ENCODE peak calls at places on chromosomes 4 and X, in six cellular contexts. P, I, K, L, B and H are unnamed samples. For H3K4me1, the result is how much of the 10 kb centered on the place peaks cover.

GRCh38 chr4:69194166-69194565 is 20.4 kb downstream of the UGT2B11 start:
- DNase-seq in L (no peak), I (no peak), P (no peak), K (peak), B (no peak), H (no peak)

GRCh38 chr4:33052241-33052640 is 2332.1 kb downstream of the PCDH7 start:
- DNase-seq in I (no peak), P (no peak), L (no peak), B (no peak), K (no peak), H (no peak)

GRCh38 chr4:119632216-119632615 is 3.6 kb upstream of the PDE5A start:
- DNase-seq in L (no peak), K (no peak), P (no peak), I (no peak), B (no peak), H (no peak)

GRCh38 chr4:158856852-158857251 is 88.0 kb downstream of the FNIP2 start:
- DNase-seq in L (no peak), K (peak), I (peak), P (peak), B (no peak), H (no peak)

GRCh38 chrX:115591856-115592842 is 31.2 kb downstream of the PLS3 start:
- DNase-seq in L (no peak), I (no peak), P (no peak), B (no peak), K (no peak), H (no peak)

GRCh38 chrX:574355-574754 is 56.2 kb upstream of the SHOX start:
- DNase-seq in L (no peak), B (no peak), K (no peak), I (no peak), P (no peak), H (no peak)

GRCh38 chr4:148800943-148801342 is 358.7 kb upstream of the NR3C2 start:
- DNase-seq in P (no peak), K (no peak), B (no peak), I (no peak), L (no peak), H (no peak)

GRCh38 chrX:9913041-9913440 is 54.1 kb upstream of the CLDN34 start:
- DNase-seq in K (no peak), P (no peak), L (no peak), I (no peak), B (no peak), H (no peak)

GRCh38 chr4:36256398-36256828 is 12.1 kb upstream of the ARAP2 start:
- DNase-seq in K (no peak), B (no peak), L (peak), I (no peak), P (no peak), H (no peak)

GRCh38 chr4:124640037-124640730 is 72.3 kb downstream of the ANKRD50 start:
- DNase-seq in P (no peak), K (no peak), I (peak), B (no peak), L (no peak), H (no peak)

GRCh38 chr4:185566425-185566824 is 31.1 kb upstream of the PDLIM3 start:
- DNase-seq in I (no peak), K (no peak), P (no peak), L (no peak), B (no peak), H (no peak)

GRCh38 chrX:71493111-71493613 is 39.7 kb upstream of the OGT start:
- DNase-seq in P (no peak), I (no peak), L (no peak), K (peak), B (no peak), H (no peak)

GRCh38 chrX:46757593-46757992 is 1.3 kb downstream of the SLC9A7 start:
- DNase-seq in K (no peak), P (no peak), L (no peak), B (no peak), I (no peak), H (no peak)

GRCh38 chr4:174217273-174218126 is 66.0 kb downstream of the FBXO8 start:
- DNase-seq in I (no peak), L (no peak), P (peak), B (peak), K (no peak), H (no peak)

GRCh38 chr4:182576609-182577289 is 333.5 kb downstream of the TENM3 start:
- DNase-seq in B (no peak), P (no peak), K (no peak), L (no peak), I (no peak), H (no peak)

GRCh38 chr4:84324850-84325249 is 174.2 kb downstream of the NKX6-1 start:
- DNase-seq in B (no peak), I (no peak), P (peak), L (no peak), K (no peak), H (no peak)

GRCh38 chr4:100722866-100723459 is 205.1 kb upstream of the EMCN start:
- DNase-seq in K (no peak), I (no peak), L (no peak), P (no peak), B (no peak), H (no peak)

GRCh38 chr4:144666539-144667175 is 20.7 kb downstream of the HHIP start:
- DNase-seq in I (peak), K (no peak), L (no peak), B (no peak), P (no peak), H (no peak)

GRCh38 chr4:80206541-80207171 is 9.4 kb downstream of the PRDM8 start:
- DNase-seq in B (peak), P (no peak), I (no peak), L (no peak), K (no peak), H (no peak)

GRCh38 chr4:4269856-4270255 is 20.1 kb downstream of the LYAR start:
- DNase-seq in L (no peak), P (no peak), I (no peak), B (no peak), K (no peak), H (no peak)

GRCh38 chrX:37958493-37959211 is 47.7 kb upstream of the SYTL5 start:
- DNase-seq in P (no peak), B (no peak), I (no peak), K (peak), L (no peak), H (no peak)

GRCh38 chr4:107348188-107348872 is 312.2 kb upstream of the DKK2 start:
- DNase-seq in L (no peak), I (no peak), B (no peak), K (no peak), P (no peak), H (no peak)

GRCh38 chr4:88177981-88178632 is 19.7 kb upstream of the ABCG2 start:
- DNase-seq in L (no peak), I (peak), B (peak), P (no peak), K (peak), H (peak)

GRCh38 chr4:38387348-38387747 is 276.7 kb upstream of the KLF3 start:
- DNase-seq in K (peak), I (no peak), B (no peak), P (peak), L (no peak), H (no peak)

GRCh38 chr4:54930226-54930625 is 195.2 kb downstream of the KDR start:
- DNase-seq in P (no peak), L (no peak), I (no peak), B (no peak), K (no peak), H (no peak)

GRCh38 chr4:37892641-37893040 is 1.8 kb downstream of the TBC1D1 start:
- DNase-seq in I (no peak), B (no peak), L (peak), K (no peak), P (no peak), H (no peak)

GRCh38 chr4:143341186-143341755 is 4.6 kb downstream of the GAB1 start:
- DNase-seq in P (no peak), B (no peak), I (no peak), L (no peak), K (no peak), H (no peak)

GRCh38 chr4:165332502-165332901 is 5.0 kb downstream of the MSMO1 start:
- DNase-seq in I (no peak), L (no peak), P (no peak), B (no peak), K (no peak), H (no peak)

GRCh38 chrX:132497432-132497831 is 8.6 kb upstream of the MBNL3 start:
- DNase-seq in I (no peak), L (no peak), B (no peak), K (no peak), P (no peak), H (no peak)

GRCh38 chr4:128604840-128605239 is 204.7 kb upstream of the JADE1 start:
- DNase-seq in B (no peak), K (no peak), P (no peak), I (no peak), L (no peak), H (no peak)

GRCh38 chrX:112687189-112687691 is 7.5 kb upstream of the LHFPL1 start:
- DNase-seq in K (no peak), I (no peak), L (no peak), P (no peak), B (no peak), H (no peak)

GRCh38 chr4:170374770-170375169 is 285.0 kb upstream of the AADAT start:
- DNase-seq in P (peak), L (no peak), K (peak), B (peak), I (peak), H (peak)

GRCh38 chrX:79270401-79270800 is 96.7 kb downstream of the ITM2A start:
- DNase-seq in B (peak), K (no peak), P (no peak), L (peak), I (no peak), H (peak)

GRCh38 chrX:22629105-22629725 is 356.5 kb downstream of the CBLL2 start:
- DNase-seq in P (no peak), B (no peak), L (no peak), K (no peak), I (no peak), H (no peak)

GRCh38 chr4:118353452-118353851 is 649 bp upstream of the PRSS12 start:
- DNase-seq in I (no peak), L (no peak), B (no peak), P (peak), K (no peak), H (no peak)

GRCh38 chr4:155005395-155006087 is 202.9 kb upstream of the NPY2R start:
- DNase-seq in L (no peak), K (no peak), P (no peak), B (no peak), I (peak), H (no peak)

GRCh38 chr4:4247711-4248035 is 350 bp downstream of the TMEM128 start:
- DNase-seq in L (no peak), I (no peak), K (no peak), P (no peak), B (no peak), H (no peak)

GRCh38 chrX:48498374-48498809 is 10.4 kb upstream of the PORCN start:
- DNase-seq in K (no peak), B (no peak), P (no peak), L (no peak), I (no peak), H (no peak)

GRCh38 chr4:88865466-88865865 is 167.8 kb upstream of the NAP1L5 start:
- DNase-seq in K (no peak), B (no peak), P (no peak), I (no peak), L (no peak), H (no peak)

DNA sequence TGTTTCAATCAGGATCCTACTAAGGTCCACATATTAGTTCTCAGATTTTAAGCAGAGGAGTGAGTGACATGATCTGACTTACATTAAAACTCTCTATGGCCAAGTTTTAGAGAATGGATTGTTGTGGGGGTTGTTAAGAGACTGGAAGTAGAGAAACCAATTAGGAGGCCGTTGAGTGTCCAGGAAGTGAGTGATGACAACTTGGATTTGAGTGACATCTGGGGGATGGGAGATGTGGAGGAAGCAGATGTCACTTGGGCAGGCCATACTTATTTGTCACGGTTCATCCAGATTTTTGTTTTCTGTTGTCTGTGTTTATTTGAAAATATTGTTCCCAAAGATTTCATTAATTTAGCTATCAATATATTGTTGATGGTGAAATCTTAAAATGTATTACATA is 28.3 kb downstream of the ADD1 start:
- DNase-seq in B (no peak), I (no peak), P (no peak), K (no peak), L (no peak), H (no peak)
- H3K4me1 ChIP-seq in B (under half), I (under half), P (under half), K (half or more), L (under half), H (under half)

GRCh38 chr4:175850240-175850639 is 38.2 kb upstream of the GPM6A start:
- DNase-seq in K (no peak), I (no peak), P (no peak), L (no peak), B (no peak), H (no peak)
- H3K9ac ChIP-seq in K (no peak), I (no peak), P (no peak), L (no peak), B (no peak), H (no peak)

DNA sequence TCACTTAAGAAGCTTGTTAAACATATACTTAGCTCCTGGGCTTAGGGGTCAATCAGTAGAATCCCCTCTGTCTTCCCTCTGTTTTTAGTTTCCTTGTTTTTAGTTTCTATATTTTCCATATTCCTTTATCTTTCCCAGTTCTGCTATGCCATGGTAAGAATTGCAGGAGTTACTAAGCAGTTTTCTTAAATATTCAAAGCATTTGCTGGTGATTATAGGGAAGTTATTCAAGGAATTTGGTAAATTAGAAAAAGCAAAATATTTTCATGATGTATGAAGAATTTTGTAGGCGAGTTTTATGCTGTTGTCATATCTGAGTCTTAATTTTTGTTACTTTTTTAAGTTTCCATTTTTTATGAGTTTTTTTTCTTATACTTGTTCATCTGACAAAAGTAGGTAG is 91.6 kb upstream of the NUDT6 start:
- DNase-seq in K (no peak), I (no peak), P (no peak), L (no peak), B (no peak), H (no peak)
- TF ChIP-seq YY1 in K (no peak), I (no peak), P (no peak), L (no peak), B (no peak), H (no peak)

DNA sequence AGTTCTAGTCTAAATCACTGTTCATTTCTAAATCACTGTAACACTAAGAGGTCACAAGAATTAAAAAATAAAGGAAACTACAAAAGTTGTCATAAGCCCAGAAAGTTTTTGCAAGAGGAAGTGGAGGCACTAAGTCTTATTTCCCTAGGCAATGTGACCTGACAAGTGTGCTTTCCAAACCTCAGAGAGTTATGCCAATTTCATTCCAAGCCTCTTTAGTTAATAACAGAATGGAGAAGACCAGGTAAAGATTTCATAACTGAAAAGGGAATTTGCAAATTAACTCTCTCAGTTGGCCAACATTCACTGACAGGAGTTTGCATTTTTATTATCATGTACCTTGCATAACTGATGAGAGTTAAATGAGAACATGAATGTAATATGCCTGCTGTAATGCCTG is 40.5 kb downstream of the BBS12 start:
- DNase-seq in B (no peak), K (no peak), P (no peak), I (no peak), L (no peak), H (no peak)
- H3K4me1 ChIP-seq in B (under half), K (under half), P (under half), I (under half), L (under half), H (under half)

GRCh38 chr4:62457356-62457755 is 1257.2 kb downstream of the ADGRL3 start:
- DNase-seq in P (no peak), L (no peak), K (no peak), B (no peak), I (no peak), H (no peak)
- H3K9ac ChIP-seq in P (no peak), L (no peak), K (no peak), B (no peak), I (no peak), H (no peak)